ENCODE peak calls at places on chromosome 17, in eight cellular contexts. Z is HepG2; J is fibroblast of lung; F is IMR-90; S is spleen; Y is A549; Q is CD8-positive, alpha-beta memory T cell; C is gastrocnemius medialis. R is an unnamed sample. For H3K9me3, the result is how much of the 10 kb centered on the place peaks cover.

GRCh38 chr17:76252040-76252954 is 12.0 kb upstream of the RNF157 start:
- DNase-seq in Z (peak), J (peak), F (peak), S (peak), Y (no peak), Q (no peak), C (peak), R (peak)

GRCh38 chr17:73340093-73340596 is 28.3 kb upstream of the CDC42EP4 start:
- DNase-seq in Z (peak), J (peak), F (peak), S (no peak), Y (peak), Q (no peak), C (peak), R (no peak)

GRCh38 chr17:77136420-77136767 is 4.4 kb upstream of the SEC14L1 start:
- DNase-seq in Z (no peak), J (no peak), F (no peak), S (no peak), Y (no peak), Q (no peak), C (no peak), R (no peak)

GRCh38 chr17:19331134-19331533 is 31.4 kb downstream of the B9D1 start:
- DNase-seq in Z (no peak), J (peak), F (peak), S (no peak), Y (no peak), Q (no peak), C (no peak), R (no peak)

GRCh38 chr17:61325382-61326073 is 74.1 kb upstream of the TBX2 start:
- DNase-seq in Z (no peak), J (no peak), F (peak), S (no peak), Y (no peak), Q (no peak), C (no peak), R (no peak)

GRCh38 chr17:12342609-12343248 is 322.1 kb downstream of the MAP2K4 start:
- DNase-seq in Z (no peak), J (peak), F (no peak), S (no peak), Y (peak), Q (no peak), C (no peak), R (no peak)

GRCh38 chr17:39617100-39617445 is 9.4 kb upstream of the NEUROD2 start:
- DNase-seq in Z (no peak), J (no peak), F (no peak), S (no peak), Y (no peak), Q (no peak), C (no peak), R (no peak)

GRCh38 chr17:68053237-68054030 is 17.9 kb downstream of the KPNA2 start:
- DNase-seq in Z (no peak), J (peak), F (peak), S (no peak), Y (no peak), Q (no peak), C (no peak), R (peak)

GRCh38 chr17:82269138-82269881 is 4.2 kb downstream of the CSNK1D start:
- DNase-seq in Z (no peak), J (no peak), F (no peak), S (peak), Y (no peak), Q (no peak), C (no peak), R (no peak)

GRCh38 chr17:15955793-15956541 is 11.0 kb downstream of the ADORA2B start:
- DNase-seq in Z (no peak), J (no peak), F (no peak), S (peak), Y (no peak), Q (no peak), C (no peak), R (no peak)

GRCh38 chr17:48023408-48024148 is 14.0 kb downstream of the COPZ2 start:
- DNase-seq in Z (peak), J (peak), F (peak), S (peak), Y (peak), Q (peak), C (peak), R (peak)

GRCh38 chr17:565506-565905 is 149.1 kb downstream of the VPS53 start:
- DNase-seq in Z (peak), J (no peak), F (no peak), S (no peak), Y (no peak), Q (no peak), C (no peak), R (peak)

GRCh38 chr17:3506054-3506453 is 30.3 kb downstream of the ASPA start:
- DNase-seq in Z (peak), J (no peak), F (no peak), S (no peak), Y (no peak), Q (no peak), C (no peak), R (no peak)

GRCh38 chr17:72273301-72274056 is 152.7 kb downstream of the SOX9 start:
- DNase-seq in Z (no peak), J (peak), F (peak), S (no peak), Y (no peak), Q (no peak), C (no peak), R (no peak)

GRCh38 chr17:17541640-17542001 is 45.4 kb upstream of the RASD1 start:
- DNase-seq in Z (no peak), J (no peak), F (no peak), S (no peak), Y (no peak), Q (no peak), C (no peak), R (no peak)

GRCh38 chr17:28724500-28725165 is 1.4 kb downstream of the TLCD1 start:
- DNase-seq in Z (no peak), J (no peak), F (no peak), S (no peak), Y (no peak), Q (no peak), C (no peak), R (no peak)

GRCh38 chr17:888998-889401 is 90.6 kb downstream of the NXN start:
- DNase-seq in Z (no peak), J (no peak), F (no peak), S (no peak), Y (no peak), Q (no peak), C (no peak), R (no peak)

GRCh38 chr17:83143817-83144231 is 64.4 kb downstream of the METRNL start:
- DNase-seq in Z (no peak), J (no peak), F (no peak), S (no peak), Y (no peak), Q (no peak), C (no peak), R (no peak)

GRCh38 chr17:48459070-48459469 is 29.1 kb upstream of the SKAP1 start:
- DNase-seq in Z (no peak), J (no peak), F (no peak), S (no peak), Y (no peak), Q (no peak), C (no peak), R (no peak)

GRCh38 chr17:50279639-50280038 is 5.4 kb downstream of the TMEM92 start:
- DNase-seq in Z (no peak), J (no peak), F (no peak), S (no peak), Y (no peak), Q (no peak), C (no peak), R (no peak)

GRCh38 chr17:77553459-77554066 is 404.9 kb upstream of the TNRC6C start:
- DNase-seq in Z (no peak), J (no peak), F (no peak), S (no peak), Y (no peak), Q (no peak), C (no peak), R (no peak)

GRCh38 chr17:29586676-29587469 is 2.6 kb downstream of the GIT1 start:
- DNase-seq in Z (no peak), J (no peak), F (no peak), S (no peak), Y (no peak), Q (no peak), C (no peak), R (no peak)

GRCh38 chr17:19383681-19384470 is 3.1 kb downstream of the MFAP4 start:
- DNase-seq in Z (no peak), J (peak), F (peak), S (peak), Y (no peak), Q (no peak), C (no peak), R (no peak)

GRCh38 chr17:65892912-65893377 is 299.0 kb downstream of the CEP112 start:
- DNase-seq in Z (no peak), J (no peak), F (no peak), S (no peak), Y (no peak), Q (no peak), C (no peak), R (no peak)

GRCh38 chr17:58303981-58304734 is 23.4 kb upstream of the MPO start:
- DNase-seq in Z (peak), J (peak), F (peak), S (peak), Y (peak), Q (peak), C (no peak), R (peak)

GRCh38 chr17:46770818-46771600 is 47.5 kb downstream of the WNT3 start:
- DNase-seq in Z (peak), J (peak), F (peak), S (peak), Y (peak), Q (no peak), C (no peak), R (peak)

GRCh38 chr17:67489273-67489672 is 112.2 kb downstream of the PITPNC1 start:
- DNase-seq in Z (no peak), J (no peak), F (no peak), S (no peak), Y (no peak), Q (no peak), C (no peak), R (no peak)

GRCh38 chr17:74446551-74447500 is 14.9 kb downstream of the GPRC5C start:
- DNase-seq in Z (no peak), J (no peak), F (no peak), S (peak), Y (no peak), Q (no peak), C (peak), R (no peak)

GRCh38 chr17:48060249-48060648 is 12.1 kb downstream of the NFE2L1 start:
- DNase-seq in Z (no peak), J (no peak), F (no peak), S (peak), Y (no peak), Q (no peak), C (no peak), R (no peak)

GRCh38 chr17:50103941-50104340 is 8.8 kb downstream of the PDK2 start:
- DNase-seq in Z (no peak), J (no peak), F (no peak), S (no peak), Y (no peak), Q (no peak), C (no peak), R (no peak)

GRCh38 chr17:70110443-70110880 is 35.4 kb downstream of the KCNJ16 start:
- DNase-seq in Z (no peak), J (peak), F (peak), S (no peak), Y (no peak), Q (no peak), C (no peak), R (no peak)

GRCh38 chr17:72294487-72294893 is 173.7 kb downstream of the SOX9 start:
- DNase-seq in Z (no peak), J (no peak), F (no peak), S (no peak), Y (no peak), Q (no peak), C (no peak), R (no peak)

GRCh38 chr17:40598928-40599627 is 33.8 kb upstream of the CCR7 start:
- DNase-seq in Z (no peak), J (peak), F (peak), S (peak), Y (no peak), Q (peak), C (no peak), R (no peak)

GRCh38 chr17:76573096-76573495 is 12.6 kb downstream of the ST6GALNAC2 start:
- DNase-seq in Z (no peak), J (no peak), F (no peak), S (no peak), Y (no peak), Q (no peak), C (no peak), R (no peak)

GRCh38 chr17:57051886-57052342 is 33.1 kb upstream of the AKAP1 start:
- DNase-seq in Z (no peak), J (no peak), F (no peak), S (no peak), Y (no peak), Q (no peak), C (peak), R (no peak)

GRCh38 chr17:22128171-22128570 is 435.8 kb downstream of the KCNJ18 start:
- DNase-seq in Z (no peak), J (no peak), F (no peak), S (no peak), Y (no peak), Q (no peak), C (no peak), R (no peak)
- H3K9me3 ChIP-seq in Z (half or more), J (under half), F (under half), S (under half), Y (under half), Q (under half), C (under half), R (under half)

DNA sequence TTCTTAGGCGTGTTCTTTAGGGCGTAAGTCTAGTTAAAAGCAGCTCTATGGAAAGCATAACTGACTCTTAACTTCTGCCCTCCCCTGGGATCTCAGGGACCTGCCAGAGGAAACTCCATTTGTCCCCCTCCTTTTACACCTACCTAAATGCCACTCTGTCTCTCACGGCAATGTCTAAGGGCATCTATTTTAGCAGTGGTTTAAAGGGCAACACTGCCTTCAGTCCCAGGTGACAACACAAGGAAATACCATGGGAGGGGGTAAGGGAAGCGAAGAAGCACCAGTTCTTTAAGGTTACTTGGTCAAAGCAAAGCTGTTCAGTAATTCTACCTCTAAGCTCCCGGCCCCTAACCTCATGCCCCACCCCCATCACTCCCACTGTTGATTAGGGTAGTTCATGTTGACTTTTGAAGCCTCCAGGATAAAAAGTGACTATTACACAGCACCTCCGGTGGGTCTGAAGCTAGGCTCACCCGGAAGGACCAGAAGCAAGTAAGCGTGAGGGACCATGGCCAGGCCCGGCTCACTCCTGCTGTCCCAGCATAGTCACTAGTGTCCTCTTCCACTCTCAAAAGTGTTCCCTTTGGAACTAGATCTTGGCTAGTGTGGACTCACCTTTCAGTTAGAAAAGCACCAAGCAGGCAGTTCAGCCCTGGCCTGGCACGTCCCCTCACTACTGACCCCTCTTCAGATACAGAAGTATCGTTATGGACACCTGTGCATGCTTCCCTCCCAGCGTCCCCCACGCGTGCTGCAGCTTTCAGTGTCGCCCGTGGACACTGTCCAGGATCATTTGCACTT is 47.0 kb downstream of the CYTH1 start:
- DNase-seq in Z (peak), J (no peak), F (no peak), S (peak), Y (no peak), Q (no peak), C (no peak), R (no peak)
- H3K4me3 ChIP-seq in Z (no peak), J (no peak), F (no peak), S (peak), Y (peak), Q (peak), C (peak), R (peak)

GRCh38 chr17:64060331-64060730 is 39.9 kb upstream of the ICAM2 start:
- DNase-seq in Z (no peak), J (no peak), F (no peak), S (no peak), Y (no peak), Q (no peak), C (no peak), R (no peak)
- H3K9me3 ChIP-seq in Z (under half), J (under half), F (under half), S (under half), Y (under half), Q (under half), C (under half), R (under half)

GRCh38 chr17:45334231-45334630 is 17.4 kb upstream of the MAP3K14 start:
- DNase-seq in Z (no peak), J (no peak), F (no peak), S (no peak), Y (no peak), Q (no peak), C (no peak), R (no peak)
- H3K4me3 ChIP-seq in Z (no peak), J (no peak), F (no peak), S (no peak), Y (no peak), Q (no peak), C (no peak), R (no peak)

GRCh38 chr17:41739661-41740352 is 5.4 kb upstream of the HAP1 start:
- DNase-seq in Z (peak), J (no peak), F (peak), S (no peak), Y (peak), Q (no peak), C (no peak), R (no peak)
- H3K9me3 ChIP-seq in Z (under half), J (under half), F (under half), S (under half), Y (under half), Q (under half), C (under half), R (under half)